ENCODE peak calls at places on chromosomes 11 and 22, in seven cellular contexts. G is H1, P is neuronal stem cell, X is mesendoderm, E is mesenchymal stem cell, C is H9, D is IMR-90. N is an unnamed sample.
A peak's percentile ranks its signal among the peaks of the same experiment; 100 is the strongest.

GRCh38 chr11:64760759-64761417 is 1.1 kb upstream of the PYGM start:
- DNase-seq in G (no peak), P (no peak), X (no peak), E (no peak), C (no peak), D (no peak), N (no peak)

GRCh38 chr22:43537019-43537585 is 125.3 kb downstream of the MPPED1 start:
- DNase-seq in G (no peak), P (no peak), X (no peak), E (no peak), C (no peak), D (no peak), N (no peak)

GRCh38 chr11:44604171-44604581 is 38.7 kb downstream of the CD82 start:
- DNase-seq in G (no peak), P (no peak), X (no peak), E (no peak), C (no peak), D (peak; percentile 53), N (no peak)

GRCh38 chr11:11411401-11411985 is 58.4 kb upstream of the CSNK2A3 start:
- DNase-seq in G (no peak), P (no peak), X (no peak), E (no peak), C (no peak), D (no peak), N (no peak)

GRCh38 chr11:3380706-3381570 is 2.0 kb upstream of the ZNF195 start:
- DNase-seq in G (peak; percentile 43), P (peak; percentile 33), X (peak; percentile 89), E (no peak), C (peak; percentile 75), D (no peak), N (no peak)

GRCh38 chr11:47152953-47153950 is 23.4 kb downstream of the ARFGAP2 start:
- DNase-seq in G (no peak), P (peak; percentile 74), X (peak; percentile 87), E (peak; percentile 86), C (peak; percentile 88), D (peak; percentile 80), N (peak; percentile 75)

GRCh38 chr22:39553429-39553828 is 17.1 kb upstream of the CACNA1I start:
- DNase-seq in G (no peak), P (no peak), X (no peak), E (no peak), C (no peak), D (no peak), N (no peak)

GRCh38 chr11:1402355-1402754 is 12.6 kb downstream of the BRSK2 start:
- DNase-seq in G (no peak), P (no peak), X (no peak), E (no peak), C (no peak), D (no peak), N (no peak)

GRCh38 chr11:84300112-84300511 is 1013.9 kb upstream of the CCDC90B start:
- DNase-seq in G (no peak), P (no peak), X (no peak), E (no peak), C (no peak), D (no peak), N (no peak)

GRCh38 chr22:23704829-23705228 is 14.0 kb downstream of the RGL4 start:
- DNase-seq in G (no peak), P (no peak), X (no peak), E (no peak), C (no peak), D (no peak), N (no peak)

GRCh38 chr11:2778630-2779498 is 79.1 kb upstream of the KCNQ1OT1 start:
- DNase-seq in G (no peak), P (no peak), X (no peak), E (peak; percentile 85), C (peak; percentile 28), D (peak; percentile 63), N (peak; percentile 4)

GRCh38 chr22:37824674-37825641 is 1.8 kb downstream of the GALR3 start:
- DNase-seq in G (no peak), P (no peak), X (peak; percentile 51), E (no peak), C (peak; percentile 63), D (no peak), N (peak; percentile 39)

GRCh38 chr22:27447316-27447715 is 354.2 kb downstream of the MN1 start:
- DNase-seq in G (no peak), P (no peak), X (no peak), E (no peak), C (no peak), D (no peak), N (no peak)

GRCh38 chr11:75450236-75450635 is 17.2 kb upstream of the KLHL35 start:
- DNase-seq in G (no peak), P (no peak), X (no peak), E (no peak), C (no peak), D (no peak), N (no peak)

GRCh38 chr11:61904539-61905048 is 12.8 kb downstream of the RAB3IL1 start:
- DNase-seq in G (no peak), P (no peak), X (peak; percentile 64), E (no peak), C (peak; percentile 86), D (no peak), N (no peak)

GRCh38 chr11:79461144-79461543 is 20.3 kb upstream of the TENM4 start:
- DNase-seq in G (no peak), P (peak; percentile 21), X (peak; percentile 64), E (peak; percentile 26), C (no peak), D (peak; percentile 51), N (peak; percentile 49)

GRCh38 chr22:39959640-39960447 is at the start of gene TMA7B:
- DNase-seq in G (no peak), P (no peak), X (peak; percentile 86), E (peak; percentile 86), C (peak; percentile 74), D (peak; percentile 75), N (no peak)

GRCh38 chr11:132824642-132825041 is 707.7 kb downstream of the OPCML start:
- DNase-seq in G (no peak), P (no peak), X (no peak), E (no peak), C (no peak), D (no peak), N (no peak)

GRCh38 chr11:85423331-85423730 is 203.8 kb downstream of the DLG2 start:
- DNase-seq in G (no peak), P (no peak), X (no peak), E (no peak), C (no peak), D (no peak), N (no peak)

GRCh38 chr11:107408762-107409200 is 48.8 kb downstream of the CWF19L2 start:
- DNase-seq in G (no peak), P (no peak), X (no peak), E (no peak), C (no peak), D (no peak), N (no peak)

GRCh38 chr11:8068605-8069221 is 12.3 kb upstream of the TUB start:
- DNase-seq in G (no peak), P (no peak), X (no peak), E (peak; percentile 57), C (peak; percentile 23), D (peak; percentile 91), N (no peak)

GRCh38 chr11:13229675-13230359 is 47.8 kb upstream of the BMAL1 start:
- DNase-seq in G (no peak), P (no peak), X (no peak), E (no peak), C (no peak), D (no peak), N (no peak)

GRCh38 chr11:61090092-61090491 is 12.2 kb upstream of the CD5 start:
- DNase-seq in G (no peak), P (no peak), X (no peak), E (no peak), C (no peak), D (no peak), N (no peak)

GRCh38 chr22:36323855-36324331 is 63.9 kb downstream of the MYH9 start:
- DNase-seq in G (no peak), P (no peak), X (no peak), E (peak; percentile 44), C (no peak), D (no peak), N (no peak)
- H3K9ac ChIP-seq in G (no peak overlapping the region), P (peak overlapping the region; percentile 10), X (no peak overlapping the region), E (peak overlapping the region; percentile 82), C (no peak overlapping the region), D (peak overlapping the region; percentile 62), N (no peak overlapping the region)

GRCh38 chr22:29903371-29903770 is 20.4 kb downstream of the MTMR3 start:
- DNase-seq in G (no peak), P (no peak), X (no peak), E (no peak), C (no peak), D (no peak), N (peak; percentile 80)

GRCh38 chr22:29901354-29901753 is 18.4 kb downstream of the MTMR3 start:
- DNase-seq in G (no peak), P (no peak), X (no peak), E (no peak), C (no peak), D (no peak), N (no peak)

GRCh38 chr22:29907753-29908515 is 25.0 kb downstream of the MTMR3 start:
- DNase-seq in G (no peak), P (no peak), X (peak; percentile 47), E (peak; percentile 91), C (no peak), D (peak; percentile 99), N (peak; percentile 95)

DNA sequence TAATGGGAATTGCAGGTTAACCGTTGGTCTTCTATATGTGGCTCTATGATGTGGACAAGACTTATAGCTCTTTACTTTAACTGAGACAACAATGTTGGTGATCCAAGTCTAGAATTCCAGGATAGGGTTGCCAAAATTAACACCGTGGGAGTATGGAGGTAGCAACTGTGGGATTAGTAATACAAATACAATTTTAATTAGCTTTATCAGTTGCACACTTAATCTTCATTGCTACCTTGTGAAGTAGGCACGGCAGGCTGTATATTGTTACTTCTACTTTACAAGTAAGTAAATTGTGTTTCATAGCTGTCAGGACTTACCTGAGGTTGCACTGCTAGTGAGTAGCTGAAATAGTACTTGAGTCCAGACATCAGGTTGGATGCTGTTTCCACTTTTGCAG is 21.0 kb downstream of the MTMR3 start:
- DNase-seq in G (no peak), P (no peak), X (no peak), E (no peak), C (no peak), D (no peak), N (peak; percentile 10)
- H2BK5ac ChIP-seq in G (no peak overlapping the region), P (no peak overlapping the region), X (no peak overlapping the region), E (no peak overlapping the region), C (no peak overlapping the region), D (no peak overlapping the region), N (no peak overlapping the region)

GRCh38 chr11:126510621-126511370 is 155.3 kb downstream of the ST3GAL4 start:
- DNase-seq in G (no peak), P (no peak), X (peak; percentile 15), E (no peak), C (no peak), D (peak; percentile 15), N (no peak)
- H2AK5ac ChIP-seq in G (no peak overlapping the region), P (no peak overlapping the region), X (no peak overlapping the region), E (no peak overlapping the region), C (no peak overlapping the region), D (no peak overlapping the region), N (no peak overlapping the region)

GRCh38 chr11:94794287-94795168 is 26.4 kb downstream of the AMOTL1 start:
- DNase-seq in G (no peak), P (no peak), X (no peak), E (peak; percentile 93), C (no peak), D (peak; percentile 99), N (no peak)
- H3K9ac ChIP-seq in G (no peak overlapping the region), P (no peak overlapping the region), X (no peak overlapping the region), E (peak overlapping the region; percentile 90), C (no peak overlapping the region), D (peak overlapping the region; percentile 51), N (no peak overlapping the region)